ENCODE peak calls at places on chromosomes 12 and 14, in four cellular contexts. One of them, this sample, is unnamed. For H3K4me1, the result is how much of the 10 kb centered on the place peaks cover.

GRCh38 chr12:29782285-29782820 is 1.4 kb downstream of the TMTC1 start:
- DNase-seq in Panc1: no peak
- DNase-seq in thyroid gland: peak
- DNase-seq in CD4-positive, CD25-positive, alpha-beta regulatory T cell: no peak
- DNase-seq in this sample: no peak

GRCh38 chr12:117284160-117284559 is 77.3 kb downstream of the NOS1 start:
- DNase-seq in thyroid gland: no peak
- DNase-seq in Panc1: no peak
- DNase-seq in CD4-positive, CD25-positive, alpha-beta regulatory T cell: no peak
- DNase-seq in this sample: no peak

GRCh38 chr12:122875590-122876220 is 20.2 kb downstream of the VPS37B start:
- DNase-seq in CD4-positive, CD25-positive, alpha-beta regulatory T cell: no peak
- DNase-seq in thyroid gland: no peak
- DNase-seq in Panc1: no peak
- DNase-seq in this sample: no peak

GRCh38 chr12:3553681-3554546 is 62.9 kb downstream of the PRMT8 start:
- DNase-seq in Panc1: no peak
- DNase-seq in thyroid gland: no peak
- DNase-seq in CD4-positive, CD25-positive, alpha-beta regulatory T cell: no peak
- DNase-seq in this sample: no peak

GRCh38 chr14:67719866-67720265 is 18.2 kb downstream of the RDH12 start:
- DNase-seq in thyroid gland: no peak
- DNase-seq in CD4-positive, CD25-positive, alpha-beta regulatory T cell: no peak
- DNase-seq in Panc1: no peak
- DNase-seq in this sample: no peak

GRCh38 chr12:34291426-34291901 is 269.2 kb downstream of the ALG10 start:
- DNase-seq in CD4-positive, CD25-positive, alpha-beta regulatory T cell: no peak
- DNase-seq in thyroid gland: peak
- DNase-seq in Panc1: no peak
- DNase-seq in this sample: no peak

GRCh38 chr14:71852201-71852600 is 80.0 kb upstream of the RGS6 start:
- DNase-seq in Panc1: no peak
- DNase-seq in thyroid gland: no peak
- DNase-seq in CD4-positive, CD25-positive, alpha-beta regulatory T cell: no peak
- DNase-seq in this sample: no peak

GRCh38 chr12:27845187-27845586 is 65.2 kb upstream of the MANSC4 start:
- DNase-seq in thyroid gland: no peak
- DNase-seq in Panc1: no peak
- DNase-seq in CD4-positive, CD25-positive, alpha-beta regulatory T cell: no peak
- DNase-seq in this sample: no peak

GRCh38 chr12:108664338-108665258 is 30.9 kb upstream of the SELPLG start:
- DNase-seq in CD4-positive, CD25-positive, alpha-beta regulatory T cell: peak
- DNase-seq in Panc1: peak
- DNase-seq in thyroid gland: peak
- DNase-seq in this sample: peak

GRCh38 chr14:75418779-75419768 is 8.7 kb upstream of the JDP2 start:
- DNase-seq in CD4-positive, CD25-positive, alpha-beta regulatory T cell: no peak
- DNase-seq in thyroid gland: peak
- DNase-seq in Panc1: no peak
- DNase-seq in this sample: peak

DNA sequence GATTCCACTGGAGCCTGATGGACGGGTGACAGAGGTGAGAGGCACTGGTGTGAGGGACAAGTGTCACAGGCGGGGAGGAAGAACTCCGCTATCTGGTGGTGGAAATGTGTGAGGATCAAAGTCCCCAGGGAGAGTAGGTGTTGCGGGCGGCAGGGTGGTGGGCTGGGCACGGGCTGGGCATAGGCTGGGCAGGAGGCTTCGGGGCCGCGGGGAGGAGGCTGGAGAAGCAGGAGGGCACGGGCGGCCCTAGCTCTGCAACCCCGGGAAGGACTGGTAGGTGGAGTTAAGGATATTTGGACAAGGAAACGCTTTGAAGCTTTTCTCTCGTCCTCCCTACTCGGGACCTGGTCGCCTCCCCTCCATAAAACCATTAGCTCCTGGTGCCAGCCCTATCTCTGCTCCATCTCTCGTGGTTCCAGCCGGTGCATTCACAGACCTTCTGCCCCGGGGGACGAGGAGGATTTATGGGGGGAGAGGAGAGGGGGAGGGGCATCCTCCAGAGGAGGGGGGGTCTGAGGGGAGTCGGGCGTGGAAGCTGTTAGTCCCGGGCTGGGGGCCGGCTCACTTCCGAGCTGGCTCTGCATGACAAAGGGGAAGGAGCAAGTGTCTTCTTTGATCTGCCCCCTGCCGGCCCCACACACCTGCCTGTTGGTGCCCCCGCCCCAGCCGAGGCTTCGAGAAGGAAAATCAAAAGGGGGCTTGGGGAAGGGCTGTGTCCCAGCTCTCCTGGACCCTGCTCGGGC is 478 bp downstream of the WNT5B start:
- DNase-seq in CD4-positive, CD25-positive, alpha-beta regulatory T cell: no peak
- DNase-seq in Panc1: no peak
- DNase-seq in thyroid gland: no peak
- DNase-seq in this sample: no peak
- H3K4me3 ChIP-seq in CD4-positive, CD25-positive, alpha-beta regulatory T cell: no peak
- H3K4me3 ChIP-seq in Panc1: peak
- H3K4me3 ChIP-seq in thyroid gland: peak
- H3K4me3 ChIP-seq in this sample: peak

GRCh38 chr14:80087411-80087810 is 123.9 kb downstream of the DIO2 start:
- DNase-seq in thyroid gland: no peak
- DNase-seq in Panc1: no peak
- DNase-seq in CD4-positive, CD25-positive, alpha-beta regulatory T cell: no peak
- DNase-seq in this sample: no peak
- H3K4me1 ChIP-seq in thyroid gland: under half
- H3K4me1 ChIP-seq in Panc1: under half
- H3K4me1 ChIP-seq in CD4-positive, CD25-positive, alpha-beta regulatory T cell: under half
- H3K4me1 ChIP-seq in this sample: under half

GRCh38 chr14:80956922-80957321 is 1.5 kb downstream of the TSHR start:
- DNase-seq in thyroid gland: peak
- DNase-seq in Panc1: no peak
- DNase-seq in CD4-positive, CD25-positive, alpha-beta regulatory T cell: peak
- DNase-seq in this sample: no peak
- H3K4me3 ChIP-seq in thyroid gland: peak
- H3K4me3 ChIP-seq in Panc1: no peak
- H3K4me3 ChIP-seq in CD4-positive, CD25-positive, alpha-beta regulatory T cell: peak
- H3K4me3 ChIP-seq in this sample: no peak

GRCh38 chr14:33675415-33676130 is 275.3 kb downstream of the EGLN3 start:
- DNase-seq in CD4-positive, CD25-positive, alpha-beta regulatory T cell: no peak
- DNase-seq in Panc1: no peak
- DNase-seq in thyroid gland: no peak
- DNase-seq in this sample: no peak
- H3K4me1 ChIP-seq in CD4-positive, CD25-positive, alpha-beta regulatory T cell: under half
- H3K4me1 ChIP-seq in Panc1: under half
- H3K4me1 ChIP-seq in thyroid gland: under half
- H3K4me1 ChIP-seq in this sample: under half

DNA sequence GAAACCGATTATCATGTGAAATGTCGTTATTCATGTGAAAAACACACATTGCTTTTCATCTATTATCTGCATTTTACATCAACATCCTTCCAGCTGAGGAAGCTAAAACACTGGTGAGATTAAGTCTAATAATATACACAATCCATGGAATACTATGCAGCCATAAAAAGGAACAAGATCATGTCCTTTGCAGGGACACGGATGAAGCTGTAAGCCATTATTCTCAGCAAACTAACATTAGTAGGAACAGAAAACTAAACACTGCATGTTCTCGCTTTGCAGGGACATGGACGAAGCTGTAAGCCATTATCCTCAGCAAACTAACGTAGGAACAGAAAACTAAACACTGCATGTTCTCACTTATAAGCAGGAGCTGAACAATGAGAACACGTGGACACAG is 18.3 kb downstream of the KICS2 start:
- DNase-seq in Panc1: no peak
- DNase-seq in thyroid gland: no peak
- DNase-seq in CD4-positive, CD25-positive, alpha-beta regulatory T cell: no peak
- DNase-seq in this sample: no peak
- H3K4me3 ChIP-seq in Panc1: no peak
- H3K4me3 ChIP-seq in thyroid gland: no peak
- H3K4me3 ChIP-seq in CD4-positive, CD25-positive, alpha-beta regulatory T cell: no peak
- H3K4me3 ChIP-seq in this sample: no peak

DNA sequence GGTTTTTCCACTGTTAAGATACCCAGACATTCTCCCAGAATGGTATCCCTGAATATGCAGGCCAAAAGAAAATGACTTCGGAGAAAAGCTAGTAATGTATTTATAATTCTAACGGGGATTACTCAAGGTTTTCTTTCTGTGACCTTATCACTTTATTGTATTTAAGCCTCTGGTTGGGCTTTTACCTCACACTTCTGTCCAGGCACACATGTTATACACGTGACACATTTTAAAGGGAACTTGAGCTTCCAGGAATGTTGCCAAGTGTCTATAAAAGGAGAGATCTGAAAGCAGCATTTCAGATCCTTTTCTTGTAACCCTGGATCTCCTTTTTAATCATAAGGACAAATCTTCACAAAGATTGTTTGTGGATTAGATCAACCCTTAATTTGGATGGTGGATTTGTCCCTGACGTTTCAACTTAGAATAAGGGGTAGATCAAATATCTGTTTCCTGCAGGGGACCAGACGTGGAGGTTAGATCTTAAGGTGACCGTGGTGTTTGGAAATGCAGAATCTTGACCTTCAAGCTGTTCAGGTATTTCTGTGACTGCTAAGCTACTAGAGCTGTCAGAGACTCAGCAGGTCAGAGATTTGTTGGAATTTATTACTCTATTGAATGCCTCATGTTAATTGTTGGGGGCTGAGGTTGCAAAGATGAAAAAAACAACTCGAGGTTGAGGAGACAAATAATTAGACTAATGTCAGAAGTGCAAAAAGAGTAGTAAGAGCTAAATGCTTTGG is 1.5 kb downstream of the CIPC start:
- DNase-seq in thyroid gland: no peak
- DNase-seq in Panc1: no peak
- DNase-seq in CD4-positive, CD25-positive, alpha-beta regulatory T cell: no peak
- DNase-seq in this sample: peak
- H3K4me1 ChIP-seq in thyroid gland: under half
- H3K4me1 ChIP-seq in Panc1: under half
- H3K4me1 ChIP-seq in CD4-positive, CD25-positive, alpha-beta regulatory T cell: under half
- H3K4me1 ChIP-seq in this sample: under half